ENCODE peak calls at places on chromosomes 6 and 20, in ten cellular contexts. One of them, this sample, is unnamed.

GRCh38 chr6:148497717-148498116 is 155.1 kb downstream of the SASH1 start:
- DNase-seq in A549: no peak
- DNase-seq in HepG2: no peak
- DNase-seq in WTC11: no peak
- DNase-seq in SK-N-SH: no peak
- DNase-seq in GM12878: no peak
- DNase-seq in endothelial cell of umbilical vein: no peak
- DNase-seq in HCT116: no peak
- DNase-seq in K562: no peak
- DNase-seq in H1: no peak
- DNase-seq in this sample: no peak

GRCh38 chr6:27553123-27553904 is 80.4 kb upstream of the ZNF184 start:
- DNase-seq in K562: peak; percentile 94
- DNase-seq in A549: peak; percentile 51
- DNase-seq in HepG2: peak; percentile 76
- DNase-seq in GM12878: peak; percentile 82
- DNase-seq in H1: peak; percentile 73
- DNase-seq in WTC11: peak; percentile 76
- DNase-seq in SK-N-SH: no peak
- DNase-seq in HCT116: no peak
- DNase-seq in endothelial cell of umbilical vein: peak; percentile 7
- DNase-seq in this sample: peak; percentile 85

GRCh38 chr6:96651816-96652215 is 88.9 kb downstream of the FHL5 start:
- DNase-seq in HepG2: no peak
- DNase-seq in SK-N-SH: no peak
- DNase-seq in endothelial cell of umbilical vein: no peak
- DNase-seq in GM12878: peak; percentile 28
- DNase-seq in A549: no peak
- DNase-seq in K562: no peak
- DNase-seq in HCT116: no peak
- DNase-seq in WTC11: no peak
- DNase-seq in H1: no peak
- DNase-seq in this sample: no peak

GRCh38 chr6:22569281-22570184 is at the start of gene HDGFL1:
- DNase-seq in endothelial cell of umbilical vein: no peak
- DNase-seq in H1: no peak
- DNase-seq in K562: no peak
- DNase-seq in WTC11: peak; percentile 17
- DNase-seq in A549: no peak
- DNase-seq in HCT116: no peak
- DNase-seq in SK-N-SH: no peak
- DNase-seq in GM12878: no peak
- DNase-seq in HepG2: no peak
- DNase-seq in this sample: no peak

GRCh38 chr6:36371231-36371630 is 16.2 kb downstream of the ETV7 start:
- DNase-seq in SK-N-SH: no peak
- DNase-seq in GM12878: no peak
- DNase-seq in A549: no peak
- DNase-seq in K562: no peak
- DNase-seq in WTC11: no peak
- DNase-seq in HCT116: no peak
- DNase-seq in HepG2: no peak
- DNase-seq in H1: no peak
- DNase-seq in endothelial cell of umbilical vein: no peak
- DNase-seq in this sample: no peak

GRCh38 chr6:131063764-131064272 is 773 bp upstream of the EPB41L2 start:
- DNase-seq in K562: no peak
- DNase-seq in HCT116: no peak
- DNase-seq in A549: no peak
- DNase-seq in HepG2: no peak
- DNase-seq in endothelial cell of umbilical vein: no peak
- DNase-seq in GM12878: no peak
- DNase-seq in SK-N-SH: no peak
- DNase-seq in H1: no peak
- DNase-seq in WTC11: no peak
- DNase-seq in this sample: no peak

GRCh38 chr20:54134445-54135220 is 39.2 kb downstream of the CYP24A1 start:
- DNase-seq in endothelial cell of umbilical vein: no peak
- DNase-seq in A549: no peak
- DNase-seq in GM12878: no peak
- DNase-seq in WTC11: no peak
- DNase-seq in HepG2: peak; percentile 85
- DNase-seq in K562: no peak
- DNase-seq in SK-N-SH: no peak
- DNase-seq in HCT116: peak; percentile 76
- DNase-seq in H1: no peak
- DNase-seq in this sample: no peak

GRCh38 chr6:3293271-3294155 is 34.8 kb downstream of the PSMG4 start:
- DNase-seq in A549: no peak
- DNase-seq in GM12878: no peak
- DNase-seq in WTC11: peak; percentile 3
- DNase-seq in endothelial cell of umbilical vein: no peak
- DNase-seq in H1: no peak
- DNase-seq in HepG2: no peak
- DNase-seq in SK-N-SH: no peak
- DNase-seq in HCT116: no peak
- DNase-seq in K562: peak; percentile 63
- DNase-seq in this sample: no peak

GRCh38 chr6:163828038-163828790 is 413.7 kb downstream of the QKI start:
- DNase-seq in HepG2: no peak
- DNase-seq in WTC11: no peak
- DNase-seq in endothelial cell of umbilical vein: no peak
- DNase-seq in K562: no peak
- DNase-seq in H1: no peak
- DNase-seq in SK-N-SH: no peak
- DNase-seq in GM12878: no peak
- DNase-seq in A549: no peak
- DNase-seq in HCT116: no peak
- DNase-seq in this sample: no peak

GRCh38 chr6:27816906-27817305 is 95.3 kb downstream of the OR2B2 start:
- DNase-seq in HCT116: no peak
- DNase-seq in GM12878: no peak
- DNase-seq in H1: no peak
- DNase-seq in endothelial cell of umbilical vein: no peak
- DNase-seq in SK-N-SH: no peak
- DNase-seq in K562: no peak
- DNase-seq in A549: no peak
- DNase-seq in HepG2: peak; percentile 30
- DNase-seq in WTC11: no peak
- DNase-seq in this sample: peak; percentile 24

GRCh38 chr20:58344741-58345140 is 35.2 kb downstream of the RAB22A start:
- DNase-seq in GM12878: no peak
- DNase-seq in HCT116: no peak
- DNase-seq in endothelial cell of umbilical vein: no peak
- DNase-seq in HepG2: no peak
- DNase-seq in K562: no peak
- DNase-seq in H1: no peak
- DNase-seq in SK-N-SH: no peak
- DNase-seq in A549: no peak
- DNase-seq in WTC11: no peak
- DNase-seq in this sample: no peak

GRCh38 chr6:14655990-14656640 is 538.5 kb downstream of the CD83 start:
- DNase-seq in K562: no peak
- DNase-seq in A549: no peak
- DNase-seq in endothelial cell of umbilical vein: no peak
- DNase-seq in HCT116: no peak
- DNase-seq in HepG2: no peak
- DNase-seq in H1: no peak
- DNase-seq in SK-N-SH: no peak
- DNase-seq in WTC11: no peak
- DNase-seq in GM12878: no peak
- DNase-seq in this sample: peak; percentile 64

GRCh38 chr6:14655201-14655988 is 537.8 kb downstream of the CD83 start:
- DNase-seq in H1: no peak
- DNase-seq in endothelial cell of umbilical vein: no peak
- DNase-seq in K562: no peak
- DNase-seq in WTC11: no peak
- DNase-seq in HCT116: no peak
- DNase-seq in SK-N-SH: no peak
- DNase-seq in A549: no peak
- DNase-seq in GM12878: no peak
- DNase-seq in HepG2: no peak
- DNase-seq in this sample: no peak

GRCh38 chr6:14647311-14647710 is 529.7 kb downstream of the CD83 start:
- DNase-seq in GM12878: no peak
- DNase-seq in HCT116: no peak
- DNase-seq in WTC11: no peak
- DNase-seq in endothelial cell of umbilical vein: no peak
- DNase-seq in HepG2: no peak
- DNase-seq in H1: no peak
- DNase-seq in SK-N-SH: no peak
- DNase-seq in A549: no peak
- DNase-seq in K562: no peak
- DNase-seq in this sample: no peak

GRCh38 chr6:14656676-14657075 is 539.1 kb downstream of the CD83 start:
- DNase-seq in HepG2: no peak
- DNase-seq in HCT116: no peak
- DNase-seq in WTC11: no peak
- DNase-seq in SK-N-SH: no peak
- DNase-seq in H1: no peak
- DNase-seq in endothelial cell of umbilical vein: no peak
- DNase-seq in GM12878: no peak
- DNase-seq in K562: no peak
- DNase-seq in A549: no peak
- DNase-seq in this sample: peak; percentile 79

DNA sequence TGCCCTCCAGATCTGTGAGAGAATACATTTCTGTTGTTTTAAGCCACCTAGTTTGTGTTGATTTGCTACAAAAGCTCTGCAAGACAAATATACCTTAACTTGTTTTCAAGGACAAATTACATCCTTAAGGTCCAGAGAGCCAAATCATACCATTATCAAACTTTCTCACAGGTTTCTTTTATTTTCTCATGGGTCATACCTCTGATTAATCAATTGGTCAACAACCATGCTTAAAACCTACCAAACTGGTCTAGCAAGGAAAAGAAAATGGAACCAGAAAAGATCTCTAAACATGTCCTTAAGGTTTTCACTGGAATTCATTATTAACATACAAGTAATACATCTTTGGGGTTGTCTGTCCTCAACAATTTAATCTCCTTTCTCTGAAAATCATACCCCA is 535.0 kb downstream of the CD83 start:
- DNase-seq in WTC11: no peak
- DNase-seq in HepG2: no peak
- DNase-seq in H1: no peak
- DNase-seq in GM12878: no peak
- DNase-seq in SK-N-SH: no peak
- DNase-seq in HCT116: no peak
- DNase-seq in endothelial cell of umbilical vein: no peak
- DNase-seq in A549: no peak
- DNase-seq in K562: no peak
- DNase-seq in this sample: no peak
- TF ChIP-seq MAX in WTC11: no peak
- TF ChIP-seq MAX in HepG2: no peak
- TF ChIP-seq MAX in H1: no peak
- TF ChIP-seq MAX in GM12878: no peak
- TF ChIP-seq MAX in SK-N-SH: no peak
- TF ChIP-seq MAX in HCT116: no peak
- TF ChIP-seq MAX in endothelial cell of umbilical vein: no peak
- TF ChIP-seq MAX in A549: no peak
- TF ChIP-seq MAX in K562: no peak
- TF ChIP-seq MAX in this sample: no peak

GRCh38 chr20:34583524-34583923 is 25.0 kb downstream of the MAP1LC3A start:
- DNase-seq in HepG2: no peak
- DNase-seq in endothelial cell of umbilical vein: no peak
- DNase-seq in SK-N-SH: no peak
- DNase-seq in K562: no peak
- DNase-seq in GM12878: no peak
- DNase-seq in H1: no peak
- DNase-seq in A549: no peak
- DNase-seq in HCT116: no peak
- DNase-seq in WTC11: no peak
- DNase-seq in this sample: no peak

GRCh38 chr20:34580588-34580940 is 22.0 kb downstream of the MAP1LC3A start:
- DNase-seq in HepG2: no peak
- DNase-seq in SK-N-SH: no peak
- DNase-seq in HCT116: no peak
- DNase-seq in K562: no peak
- DNase-seq in H1: no peak
- DNase-seq in endothelial cell of umbilical vein: no peak
- DNase-seq in A549: no peak
- DNase-seq in WTC11: no peak
- DNase-seq in GM12878: no peak
- DNase-seq in this sample: no peak

GRCh38 chr20:34581341-34582189 is 23.0 kb downstream of the MAP1LC3A start:
- DNase-seq in K562: no peak
- DNase-seq in GM12878: peak; percentile 21
- DNase-seq in SK-N-SH: no peak
- DNase-seq in HepG2: no peak
- DNase-seq in A549: no peak
- DNase-seq in H1: no peak
- DNase-seq in WTC11: no peak
- DNase-seq in endothelial cell of umbilical vein: peak; percentile 91
- DNase-seq in HCT116: no peak
- DNase-seq in this sample: no peak

GRCh38 chr20:34582911-34583310 is 24.4 kb downstream of the MAP1LC3A start:
- DNase-seq in HepG2: peak; percentile 59
- DNase-seq in HCT116: no peak
- DNase-seq in WTC11: no peak
- DNase-seq in A549: no peak
- DNase-seq in K562: peak; percentile 12
- DNase-seq in endothelial cell of umbilical vein: no peak
- DNase-seq in SK-N-SH: no peak
- DNase-seq in GM12878: no peak
- DNase-seq in H1: no peak
- DNase-seq in this sample: no peak

GRCh38 chr20:34582221-34582620 is 23.7 kb downstream of the MAP1LC3A start:
- DNase-seq in GM12878: no peak
- DNase-seq in WTC11: no peak
- DNase-seq in HCT116: no peak
- DNase-seq in endothelial cell of umbilical vein: no peak
- DNase-seq in HepG2: no peak
- DNase-seq in K562: no peak
- DNase-seq in H1: no peak
- DNase-seq in SK-N-SH: no peak
- DNase-seq in A549: no peak
- DNase-seq in this sample: no peak
- TF ChIP-seq MAX in GM12878: no peak
- TF ChIP-seq MAX in WTC11: no peak
- TF ChIP-seq MAX in HCT116: no peak
- TF ChIP-seq MAX in endothelial cell of umbilical vein: no peak
- TF ChIP-seq MAX in HepG2: no peak
- TF ChIP-seq MAX in K562: no peak
- TF ChIP-seq MAX in H1: no peak
- TF ChIP-seq MAX in SK-N-SH: no peak
- TF ChIP-seq MAX in A549: no peak
- TF ChIP-seq MAX in this sample: no peak

GRCh38 chr20:34834459-34834893 is 9.0 kb upstream of the NCOA6 start:
- DNase-seq in GM12878: no peak
- DNase-seq in A549: peak; percentile 46
- DNase-seq in HepG2: peak; percentile 47
- DNase-seq in HCT116: peak; percentile 21
- DNase-seq in K562: peak; percentile 43
- DNase-seq in SK-N-SH: peak; percentile 62
- DNase-seq in WTC11: no peak
- DNase-seq in H1: no peak
- DNase-seq in endothelial cell of umbilical vein: peak; percentile 50
- DNase-seq in this sample: peak; percentile 68
- TF ChIP-seq MAX in GM12878: no peak
- TF ChIP-seq MAX in A549: no peak
- TF ChIP-seq MAX in HepG2: no peak
- TF ChIP-seq MAX in HCT116: no peak
- TF ChIP-seq MAX in K562: no peak
- TF ChIP-seq MAX in SK-N-SH: no peak
- TF ChIP-seq MAX in WTC11: no peak
- TF ChIP-seq MAX in H1: no peak
- TF ChIP-seq MAX in endothelial cell of umbilical vein: no peak
- TF ChIP-seq MAX in this sample: no peak

GRCh38 chr6:142899101-142899760 is 45.7 kb downstream of the HIVEP2 start:
- DNase-seq in K562: no peak
- DNase-seq in A549: no peak
- DNase-seq in SK-N-SH: no peak
- DNase-seq in GM12878: no peak
- DNase-seq in endothelial cell of umbilical vein: no peak
- DNase-seq in HCT116: no peak
- DNase-seq in HepG2: no peak
- DNase-seq in WTC11: no peak
- DNase-seq in H1: no peak
- DNase-seq in this sample: no peak
- TF ChIP-seq MAX in K562: no peak
- TF ChIP-seq MAX in A549: no peak
- TF ChIP-seq MAX in SK-N-SH: no peak
- TF ChIP-seq MAX in GM12878: no peak
- TF ChIP-seq MAX in endothelial cell of umbilical vein: no peak
- TF ChIP-seq MAX in HCT116: no peak
- TF ChIP-seq MAX in HepG2: no peak
- TF ChIP-seq MAX in WTC11: no peak
- TF ChIP-seq MAX in H1: no peak
- TF ChIP-seq MAX in this sample: no peak

This sample was measured in NB4.